ENCODE peak calls at places on chromosomes 3 and 15, in seven cellular contexts. Z, X, R, V, T, K and C are unnamed samples.

GRCh38 chr3:188946837-188947236 is 224.9 kb upstream of the TPRG1 start:
- DNase-seq in Z (no peak), X (no peak), R (no peak), V (peak; percentile 57), T (no peak), K (no peak), C (no peak)

GRCh38 chr3:63232764-63233396 is 45.2 kb upstream of the SYNPR start:
- DNase-seq in Z (peak; percentile 14), X (no peak), R (no peak), V (peak; percentile 8), T (no peak), K (no peak), C (no peak)

GRCh38 chr15:56919708-56920637 is 1.5 kb downstream of the TCF12 start:
- DNase-seq in Z (peak; percentile 59), X (peak; percentile 79), R (no peak), V (peak; percentile 41), T (no peak), K (peak; percentile 33), C (peak; percentile 47)

GRCh38 chr3:99186016-99186415 is 284.5 kb upstream of the DCBLD2 start:
- DNase-seq in Z (no peak), X (no peak), R (no peak), V (no peak), T (no peak), K (no peak), C (no peak)

GRCh38 chr3:123286308-123287023 is 84.7 kb downstream of the SEC22A start:
- DNase-seq in Z (peak; percentile 56), X (peak; percentile 88), R (peak; percentile 82), V (peak; percentile 81), T (no peak), K (no peak), C (no peak)

GRCh38 chr3:136929984-136930671 is 27.7 kb upstream of the IL20RB start:
- DNase-seq in Z (peak; percentile 15), X (no peak), R (no peak), V (peak; percentile 74), T (no peak), K (peak; percentile 68), C (no peak)

GRCh38 chr15:68389041-68389930 is 42.7 kb downstream of the ITGA11 start:
- DNase-seq in Z (no peak), X (peak; percentile 40), R (no peak), V (no peak), T (no peak), K (peak; percentile 2), C (no peak)

GRCh38 chr3:8972614-8973013 is 9.3 kb upstream of the RAD18 start:
- DNase-seq in Z (peak; percentile 44), X (peak; percentile 51), R (no peak), V (peak; percentile 47), T (no peak), K (no peak), C (no peak)

GRCh38 chr3:123705886-123706285 is 121.0 kb upstream of the HACD2 start:
- DNase-seq in Z (no peak), X (no peak), R (no peak), V (no peak), T (no peak), K (no peak), C (no peak)

GRCh38 chr3:107753494-107753893 is 230.7 kb downstream of the BBX start:
- DNase-seq in Z (peak; percentile 37), X (peak; percentile 82), R (peak; percentile 26), V (peak; percentile 47), T (no peak), K (no peak), C (no peak)

GRCh38 chr3:134061401-134061800 is 31.7 kb upstream of the SLCO2A1 start:
- DNase-seq in Z (no peak), X (no peak), R (no peak), V (no peak), T (no peak), K (no peak), C (no peak)

GRCh38 chr3:121989943-121990342 is 32.1 kb downstream of the ILDR1 start:
- DNase-seq in Z (no peak), X (peak; percentile 76), R (no peak), V (peak; percentile 51), T (no peak), K (no peak), C (no peak)

GRCh38 chr3:42036483-42036823 is 54.7 kb upstream of the TRAK1 start:
- DNase-seq in Z (peak; percentile 88), X (peak; percentile 91), R (no peak), V (peak; percentile 88), T (no peak), K (peak; percentile 49), C (no peak)

GRCh38 chr3:162586591-162586990 is 1090.0 kb downstream of the OTOL1 start:
- DNase-seq in Z (peak; percentile 23), X (peak; percentile 52), R (no peak), V (no peak), T (no peak), K (no peak), C (no peak)

GRCh38 chr3:191740712-191741111 is 279.7 kb downstream of the PYDC2 start:
- DNase-seq in Z (no peak), X (no peak), R (no peak), V (no peak), T (no peak), K (no peak), C (no peak)

GRCh38 chr3:16466822-16467221 is 46.7 kb downstream of the RFTN1 start:
- DNase-seq in Z (no peak), X (no peak), R (no peak), V (no peak), T (no peak), K (no peak), C (no peak)

GRCh38 chr3:156483961-156484787 is 70.7 kb downstream of the SSR3 start:
- DNase-seq in Z (peak; percentile 84), X (no peak), R (no peak), V (peak; percentile 80), T (peak; percentile 22), K (no peak), C (no peak)

GRCh38 chr3:123290107-123290930 is 88.6 kb downstream of the SEC22A start:
- DNase-seq in Z (no peak), X (no peak), R (no peak), V (no peak), T (no peak), K (no peak), C (no peak)

GRCh38 chr3:48451270-48451669 is 4.7 kb downstream of the ATRIP start:
- DNase-seq in Z (no peak), X (no peak), R (no peak), V (no peak), T (no peak), K (no peak), C (no peak)

GRCh38 chr3:158050461-158050860 is 55.8 kb downstream of the SHOX2 start:
- DNase-seq in Z (no peak), X (no peak), R (no peak), V (peak; percentile 56), T (no peak), K (no peak), C (no peak)

GRCh38 chr3:38111696-38112377 is 25.1 kb downstream of the ACAA1 start:
- DNase-seq in Z (no peak), X (no peak), R (no peak), V (no peak), T (no peak), K (peak; percentile 9), C (peak; percentile 38)

GRCh38 chr3:173553635-173554280 is 156.2 kb downstream of the NLGN1 start:
- DNase-seq in Z (peak; percentile 57), X (peak; percentile 66), R (peak; percentile 15), V (peak; percentile 59), T (no peak), K (no peak), C (no peak)

GRCh38 chr3:155763870-155764463 is 19.1 kb upstream of the PLCH1 start:
- DNase-seq in Z (no peak), X (no peak), R (no peak), V (no peak), T (no peak), K (no peak), C (no peak)

GRCh38 chr3:151091685-151092352 is 6.4 kb downstream of the MED12L start:
- DNase-seq in Z (peak; percentile 53), X (no peak), R (no peak), V (peak; percentile 4), T (no peak), K (no peak), C (no peak)

GRCh38 chr15:80455668-80456442 is 51.7 kb downstream of the ARNT2 start:
- DNase-seq in Z (peak; percentile 90), X (peak; percentile 71), R (peak; percentile 63), V (peak; percentile 96), T (peak; percentile 11), K (peak; percentile 62), C (no peak)

GRCh38 chr3:124780356-124780755 is 50.1 kb downstream of the UMPS start:
- DNase-seq in Z (peak; percentile 85), X (peak; percentile 65), R (no peak), V (peak; percentile 96), T (no peak), K (peak; percentile 83), C (no peak)

GRCh38 chr3:67109651-67110204 is 111.6 kb downstream of the KBTBD8 start:
- DNase-seq in Z (peak; percentile 83), X (peak; percentile 72), R (no peak), V (peak; percentile 71), T (no peak), K (no peak), C (no peak)

GRCh38 chr3:179801263-179801662 is 148.4 kb downstream of the USP13 start:
- DNase-seq in Z (peak; percentile 72), X (no peak), R (no peak), V (peak; percentile 97), T (no peak), K (no peak), C (no peak)

GRCh38 chr15:78640840-78641733 is at the start of gene CHRNB4:
- DNase-seq in Z (no peak), X (peak; percentile 97), R (peak; percentile 92), V (peak; percentile 41), T (no peak), K (no peak), C (no peak)

GRCh38 chr15:89442671-89443307 is 53.6 kb downstream of the RHCG start:
- DNase-seq in Z (peak; percentile 9), X (peak; percentile 76), R (peak; percentile 84), V (peak; percentile 50), T (no peak), K (no peak), C (no peak)

GRCh38 chr3:82011336-82011735 is 249.9 kb upstream of the GBE1 start:
- DNase-seq in Z (no peak), X (no peak), R (no peak), V (no peak), T (no peak), K (no peak), C (no peak)

GRCh38 chr3:56125358-56126005 is 342.8 kb downstream of the ERC2 start:
- DNase-seq in Z (peak; percentile 57), X (peak; percentile 90), R (no peak), V (peak; percentile 64), T (no peak), K (no peak), C (no peak)

GRCh38 chr3:25441234-25441856 is 13.3 kb downstream of the RARB start:
- DNase-seq in Z (no peak), X (peak; percentile 20), R (no peak), V (no peak), T (no peak), K (no peak), C (no peak)

GRCh38 chr3:13582366-13583250 is 33.7 kb downstream of the FBLN2 start:
- DNase-seq in Z (no peak), X (no peak), R (no peak), V (no peak), T (no peak), K (no peak), C (no peak)